ENCODE peak calls at places on chromosomes 11 and 22, in four cellular contexts. One of them, this sample, is unnamed.

GRCh38 chr11:130162733-130163132 is 3.2 kb downstream of the ST14 start:
- DNase-seq in HepG2: no peak
- DNase-seq in K562: no peak
- DNase-seq in GM12878: no peak
- DNase-seq in this sample: no peak

GRCh38 chr11:69460540-69461257 is 20.8 kb upstream of the LINC01488 start:
- DNase-seq in HepG2: peak
- DNase-seq in K562: no peak
- DNase-seq in GM12878: no peak
- DNase-seq in this sample: no peak

GRCh38 chr22:19066531-19067271 is 55.5 kb downstream of the DGCR2 start:
- DNase-seq in HepG2: no peak
- DNase-seq in K562: no peak
- DNase-seq in GM12878: no peak
- DNase-seq in this sample: no peak

GRCh38 chr11:47981667-47982404 is 1.5 kb downstream of the PTPRJ start:
- DNase-seq in HepG2: no peak
- DNase-seq in K562: no peak
- DNase-seq in GM12878: no peak
- DNase-seq in this sample: no peak

GRCh38 chr11:19374189-19374588 is 133.4 kb upstream of the E2F8 start:
- DNase-seq in HepG2: no peak
- DNase-seq in K562: no peak
- DNase-seq in GM12878: no peak
- DNase-seq in this sample: no peak

GRCh38 chr22:20455709-20456063 is 18.1 kb upstream of the SCARF2 start:
- DNase-seq in HepG2: no peak
- DNase-seq in K562: no peak
- DNase-seq in GM12878: no peak
- DNase-seq in this sample: no peak

GRCh38 chr22:30301995-30302809 is 12.9 kb upstream of the CASTOR1 start:
- DNase-seq in HepG2: no peak
- DNase-seq in K562: no peak
- DNase-seq in GM12878: no peak
- DNase-seq in this sample: no peak

GRCh38 chr22:43535336-43535735 is 123.5 kb downstream of the MPPED1 start:
- DNase-seq in HepG2: no peak
- DNase-seq in K562: no peak
- DNase-seq in GM12878: no peak
- DNase-seq in this sample: no peak

GRCh38 chr11:19769820-19770219 is 57.2 kb downstream of the NAV2 start:
- DNase-seq in HepG2: no peak
- DNase-seq in K562: no peak
- DNase-seq in GM12878: no peak
- DNase-seq in this sample: no peak

GRCh38 chr11:45664376-45665205 is 831 bp downstream of the CHST1 start:
- DNase-seq in HepG2: no peak
- DNase-seq in K562: peak
- DNase-seq in GM12878: no peak
- DNase-seq in this sample: peak

GRCh38 chr22:39661501-39661841 is 90.9 kb downstream of the CACNA1I start:
- DNase-seq in HepG2: no peak
- DNase-seq in K562: no peak
- DNase-seq in GM12878: no peak
- DNase-seq in this sample: no peak

GRCh38 chr22:39663751-39664150 is 93.2 kb downstream of the CACNA1I start:
- DNase-seq in HepG2: no peak
- DNase-seq in K562: no peak
- DNase-seq in GM12878: no peak
- DNase-seq in this sample: no peak

GRCh38 chr22:39664485-39665200 is 94.1 kb downstream of the CACNA1I start:
- DNase-seq in HepG2: no peak
- DNase-seq in K562: peak
- DNase-seq in GM12878: no peak
- DNase-seq in this sample: peak

GRCh38 chr22:39662677-39663034 is 92.1 kb downstream of the CACNA1I start:
- DNase-seq in HepG2: no peak
- DNase-seq in K562: no peak
- DNase-seq in GM12878: no peak
- DNase-seq in this sample: peak

DNA sequence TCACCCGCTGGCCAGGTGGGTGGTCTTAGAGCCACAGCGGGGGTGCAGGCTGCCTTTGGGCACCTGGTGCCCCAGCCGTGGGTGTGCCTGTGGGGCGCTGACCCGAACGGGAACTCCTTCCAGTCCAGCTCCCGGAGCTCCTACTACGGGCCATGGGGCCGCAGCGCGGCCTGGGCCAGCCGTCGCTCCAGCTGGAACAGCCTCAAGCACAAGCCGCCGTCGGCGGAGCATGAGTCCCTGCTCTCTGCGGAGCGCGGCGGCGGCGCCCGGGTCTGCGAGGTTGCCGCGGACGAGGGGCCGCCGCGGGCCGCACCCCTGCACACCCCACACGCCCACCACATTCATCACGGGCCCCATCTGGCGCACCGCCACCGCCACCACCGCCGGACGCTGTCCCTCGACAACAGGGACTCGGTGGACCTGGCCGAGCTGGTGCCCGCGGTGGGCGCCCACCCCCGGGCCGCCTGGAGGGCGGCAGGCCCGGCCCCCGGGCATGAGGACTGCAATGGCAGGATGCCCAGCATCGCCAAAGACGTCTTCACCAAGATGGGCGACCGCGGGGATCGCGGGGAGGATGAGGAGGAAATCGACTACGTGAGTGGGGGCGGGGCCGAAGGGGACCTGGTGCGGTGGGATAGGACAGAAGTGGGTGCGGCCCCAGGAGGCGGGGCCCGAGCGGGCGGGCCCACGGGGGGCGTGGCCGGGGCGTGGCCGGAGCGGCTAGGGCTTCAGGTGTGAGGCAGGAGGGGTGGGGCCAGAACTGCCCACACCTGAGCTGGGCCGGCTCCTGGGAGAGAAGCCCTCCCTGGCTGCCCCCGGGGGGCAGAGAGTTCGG is 91.5 kb downstream of the CACNA1I start:
- DNase-seq in HepG2: no peak
- DNase-seq in K562: peak
- DNase-seq in GM12878: no peak
- DNase-seq in this sample: peak
- H3K9ac ChIP-seq in HepG2: no peak
- H3K9ac ChIP-seq in K562: no peak
- H3K9ac ChIP-seq in GM12878: no peak
- H3K9ac ChIP-seq in this sample: no peak

DNA sequence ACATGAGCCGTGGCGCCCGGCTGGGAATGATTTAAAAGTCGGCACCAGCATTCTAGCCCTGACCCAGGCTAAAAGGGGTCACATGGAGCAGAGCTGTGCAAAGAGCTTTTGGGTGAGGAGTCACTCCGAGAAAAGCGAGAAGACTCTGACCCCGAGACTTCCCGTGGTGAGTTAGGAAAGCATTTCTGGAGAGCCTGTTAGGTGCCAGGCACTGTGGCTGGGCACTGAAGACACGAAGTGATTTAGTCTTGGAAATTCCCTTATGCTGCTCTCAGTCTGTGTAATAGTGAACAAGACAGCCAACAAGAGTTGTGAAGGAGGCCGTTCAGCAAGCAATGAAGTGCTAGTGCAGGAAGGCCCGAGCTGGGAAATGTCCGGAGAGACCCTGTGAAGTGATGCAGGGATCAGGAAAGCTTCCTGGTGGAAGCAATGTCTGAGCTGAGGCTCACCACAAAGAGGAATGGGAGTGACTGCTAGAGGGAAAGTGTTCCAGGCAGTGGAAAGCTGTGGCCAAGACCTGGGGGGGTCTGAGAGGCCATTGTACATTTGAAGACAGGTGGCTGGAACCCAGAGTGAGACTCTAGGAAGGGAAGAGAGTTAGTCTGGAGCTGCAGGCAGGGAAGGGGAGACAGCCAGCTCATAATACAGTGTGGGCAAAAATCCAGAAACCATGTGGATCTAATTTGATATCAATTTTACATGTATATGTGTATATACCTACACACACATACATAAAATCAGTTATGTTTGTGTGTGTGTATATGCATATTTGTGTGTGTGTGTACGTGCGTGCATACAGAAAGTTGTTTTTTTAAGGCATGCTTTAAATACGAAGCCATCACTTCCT is 31.7 kb downstream of the MARK2 start:
- DNase-seq in HepG2: no peak
- DNase-seq in K562: no peak
- DNase-seq in GM12878: no peak
- DNase-seq in this sample: no peak
- TF ChIP-seq CBX5 in HepG2: no peak
- TF ChIP-seq CBX5 in K562: no peak
- TF ChIP-seq CBX5 in GM12878: no peak
- TF ChIP-seq CBX5 in this sample: no peak

DNA sequence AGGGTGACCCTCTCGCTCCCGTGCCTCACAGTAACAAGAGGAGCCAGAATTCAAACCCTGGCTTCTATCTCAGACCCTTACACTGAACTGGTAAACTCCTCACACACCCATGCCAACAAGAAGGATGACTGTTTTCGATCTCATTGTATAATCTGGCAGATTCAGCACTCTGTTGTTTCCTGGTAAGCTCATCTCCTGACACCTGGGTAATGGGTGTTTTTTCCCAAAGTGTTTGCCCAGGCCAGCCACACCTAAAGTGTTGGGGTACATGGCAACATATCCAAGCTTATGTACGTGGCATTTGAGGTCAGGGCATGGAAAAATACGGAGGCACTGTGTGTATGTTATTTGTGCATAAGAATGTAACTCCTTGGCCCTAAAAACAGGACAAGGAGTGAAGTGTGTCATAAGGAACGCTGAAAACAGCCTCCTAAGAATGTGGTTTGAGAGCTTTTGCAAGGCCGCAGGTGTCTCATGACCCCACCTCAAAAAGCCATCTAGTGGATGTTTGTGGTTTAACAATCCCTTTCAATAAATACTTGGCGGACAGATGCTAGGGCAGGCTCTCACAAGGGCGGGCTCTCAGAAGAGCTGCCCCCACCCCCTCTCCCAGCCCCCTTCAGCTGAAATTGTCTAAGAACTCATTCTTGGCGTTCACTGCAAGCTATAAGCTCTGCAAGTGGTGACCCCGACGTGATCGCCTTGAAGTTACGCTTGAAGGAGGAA is at the start of gene MS4A15:
- DNase-seq in HepG2: peak
- DNase-seq in K562: peak
- DNase-seq in GM12878: no peak
- DNase-seq in this sample: no peak
- H3K9ac ChIP-seq in HepG2: no peak
- H3K9ac ChIP-seq in K562: no peak
- H3K9ac ChIP-seq in GM12878: no peak
- H3K9ac ChIP-seq in this sample: no peak

DNA sequence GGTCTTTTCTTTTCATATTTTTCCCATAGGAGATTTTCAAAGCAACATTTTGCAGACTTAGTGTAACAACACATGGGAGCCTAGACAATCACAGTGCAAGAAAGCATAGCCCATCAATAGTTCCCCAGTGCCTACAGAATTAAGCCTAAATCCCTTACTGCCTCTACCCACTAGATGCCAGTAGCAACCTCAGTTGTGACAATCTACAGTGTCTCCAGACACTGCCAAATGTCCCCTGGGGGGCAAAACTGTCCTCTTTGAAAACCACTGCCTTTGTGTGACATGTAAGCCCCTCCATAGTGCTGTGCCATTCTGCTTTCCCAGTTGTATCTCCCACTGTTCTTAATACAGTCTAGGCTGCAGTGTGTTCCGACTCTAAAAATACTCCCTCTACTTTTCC is 1329.0 kb downstream of the LRRC4C start:
- DNase-seq in HepG2: no peak
- DNase-seq in K562: no peak
- DNase-seq in GM12878: no peak
- DNase-seq in this sample: no peak
- TF ChIP-seq CBX5 in HepG2: no peak
- TF ChIP-seq CBX5 in K562: no peak
- TF ChIP-seq CBX5 in GM12878: no peak
- TF ChIP-seq CBX5 in this sample: no peak

DNA sequence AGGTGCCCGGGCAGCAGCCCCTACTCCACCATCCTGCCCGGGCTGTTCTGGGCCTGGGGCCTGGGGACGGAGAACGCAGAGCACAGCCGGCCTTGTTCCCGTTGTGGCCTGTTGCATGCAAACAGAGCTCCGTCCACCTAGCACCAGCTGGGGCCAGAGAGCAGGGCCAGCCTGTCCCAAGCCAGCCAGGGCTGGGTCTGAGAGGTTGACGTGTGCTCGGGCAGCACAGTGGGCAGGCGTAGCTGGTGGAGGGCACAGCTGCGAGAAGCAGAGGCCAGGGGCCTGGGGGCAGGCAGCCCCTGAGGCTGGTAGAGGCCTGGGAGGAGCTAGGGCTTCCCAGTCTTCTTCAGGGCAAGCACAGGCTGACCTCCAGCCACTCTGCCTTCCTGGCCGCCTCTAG is 1192.6 kb downstream of the BRD1 start:
- DNase-seq in HepG2: no peak
- DNase-seq in K562: no peak
- DNase-seq in GM12878: no peak
- DNase-seq in this sample: no peak
- H3K9ac ChIP-seq in HepG2: no peak
- H3K9ac ChIP-seq in K562: no peak
- H3K9ac ChIP-seq in GM12878: no peak
- H3K9ac ChIP-seq in this sample: no peak

DNA sequence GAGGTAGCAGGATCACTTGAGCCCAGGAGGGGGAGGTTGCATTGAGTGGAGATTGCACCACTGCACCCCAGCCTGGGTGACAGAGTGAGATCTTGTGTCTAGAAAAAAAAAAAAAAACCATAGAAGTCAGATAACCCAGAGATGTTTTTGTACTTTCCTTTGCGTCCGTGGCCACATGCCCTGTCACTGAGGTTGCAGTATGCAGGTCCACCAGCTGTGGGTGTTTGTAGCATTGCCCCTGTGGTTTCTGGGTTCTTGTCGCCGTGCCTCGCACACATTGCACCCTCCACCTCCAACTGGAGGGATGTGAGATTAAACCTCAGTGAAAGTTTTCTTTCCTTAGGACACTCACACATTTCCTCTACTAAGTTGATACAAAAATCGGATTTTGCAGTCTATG is 70.3 kb downstream of the TNRC6B start:
- DNase-seq in HepG2: no peak
- DNase-seq in K562: no peak
- DNase-seq in GM12878: no peak
- DNase-seq in this sample: no peak
- TF ChIP-seq CBX5 in HepG2: no peak
- TF ChIP-seq CBX5 in K562: no peak
- TF ChIP-seq CBX5 in GM12878: no peak
- TF ChIP-seq CBX5 in this sample: no peak

DNA sequence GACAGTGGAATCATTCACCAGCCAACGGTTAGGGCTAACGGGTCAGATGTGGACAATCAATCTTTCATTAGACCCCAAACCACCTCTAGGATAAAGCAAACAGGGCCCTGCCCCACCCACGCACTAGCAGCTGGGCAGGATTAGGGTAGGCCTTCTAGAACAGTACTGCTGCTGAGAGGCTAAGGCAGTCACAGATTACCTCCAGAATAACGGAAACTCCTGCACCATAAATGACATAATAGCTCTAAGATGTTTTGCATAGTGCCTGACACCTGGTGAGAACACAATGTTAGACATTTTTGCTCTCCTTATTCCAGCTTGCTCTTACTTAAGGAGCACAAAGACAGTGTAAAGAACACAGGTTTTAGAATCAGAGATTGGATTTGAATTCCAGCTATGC is 1.8 kb downstream of the SYTL2 start:
- DNase-seq in HepG2: no peak
- DNase-seq in K562: no peak
- DNase-seq in GM12878: no peak
- DNase-seq in this sample: no peak
- H3K9ac ChIP-seq in HepG2: no peak
- H3K9ac ChIP-seq in K562: no peak
- H3K9ac ChIP-seq in GM12878: no peak
- H3K9ac ChIP-seq in this sample: no peak